ENCODE peak calls at places on chromosome 17, in five cellular contexts. S is HTR-8/SVneo, O is GM03348, H is astrocyte of the hippocampus, E is ELR. R is an unnamed sample.

GRCh38 chr17:70171159-70171558 is 1.8 kb downstream of the KCNJ2 start:
- DNase-seq in O (no peak), H (peak), S (no peak), E (no peak), R (no peak)

GRCh38 chr17:27625856-27626255 is 5.1 kb upstream of the LGALS9 start:
- DNase-seq in S (no peak), O (no peak), H (no peak), E (no peak), R (no peak)

GRCh38 chr17:74836191-74836590 is 23.5 kb downstream of the GRIN2C start:
- DNase-seq in E (no peak), O (no peak), H (no peak), S (no peak), R (no peak)

GRCh38 chr17:35804658-35805192 is 4.6 kb upstream of the TAF15 start:
- DNase-seq in S (peak), H (peak), E (peak), O (peak), R (peak)

GRCh38 chr17:77185137-77185536 is 44.4 kb downstream of the SEC14L1 start:
- DNase-seq in H (peak), O (no peak), S (no peak), E (no peak), R (peak)

GRCh38 chr17:45222994-45223540 is 1.4 kb downstream of the FMNL1 start:
- DNase-seq in H (no peak), S (no peak), O (no peak), E (no peak), R (no peak)

GRCh38 chr17:81499601-81499970 is 13.0 kb downstream of the ACTG1 start:
- DNase-seq in O (no peak), S (no peak), E (no peak), H (no peak), R (no peak)

GRCh38 chr17:68910256-68910705 is 44.9 kb downstream of the ABCA8 start:
- DNase-seq in S (no peak), H (no peak), E (no peak), O (no peak), R (peak)

GRCh38 chr17:16477255-16477654 is 14.7 kb downstream of the LRRC75A start:
- DNase-seq in H (peak), O (peak), S (peak), E (peak), R (peak)

GRCh38 chr17:62629556-62630364 is 2.3 kb downstream of the MRC2 start:
- DNase-seq in O (peak), E (no peak), S (no peak), H (peak), R (peak)

GRCh38 chr17:32142038-32142856 is at the start of gene RHOT1:
- DNase-seq in S (peak), O (peak), E (peak), H (peak), R (peak)

GRCh38 chr17:72143245-72143644 is 22.4 kb downstream of the SOX9 start:
- DNase-seq in H (no peak), E (no peak), O (no peak), S (no peak), R (no peak)

GRCh38 chr17:63426041-63426916 is 19.8 kb downstream of the CYB561 start:
- DNase-seq in E (no peak), O (no peak), S (no peak), H (no peak), R (no peak)

GRCh38 chr17:3667366-3668278 is 756 bp downstream of the TAX1BP3 start:
- DNase-seq in S (peak), O (peak), H (peak), E (peak), R (peak)

GRCh38 chr17:20989991-20990855 is 52.6 kb downstream of the USP22 start:
- DNase-seq in O (no peak), E (no peak), S (no peak), H (no peak), R (no peak)

GRCh38 chr17:61638087-61638486 is 47.1 kb upstream of the NACA2 start:
- DNase-seq in H (no peak), E (no peak), O (no peak), S (no peak), R (no peak)

GRCh38 chr17:64024781-64025731 is 4.6 kb upstream of the ICAM2 start:
- DNase-seq in S (no peak), O (no peak), H (no peak), E (peak), R (peak)

GRCh38 chr17:61255609-61256008 is 144.0 kb upstream of the TBX2 start:
- DNase-seq in O (no peak), S (no peak), H (no peak), E (no peak), R (no peak)

GRCh38 chr17:79081571-79082276 is 7.1 kb downstream of the ENGASE start:
- DNase-seq in S (no peak), H (no peak), E (no peak), O (no peak), R (no peak)

GRCh38 chr17:40015005-40015997 is at the start of gene CSF3:
- DNase-seq in H (no peak), E (peak), O (no peak), S (no peak), R (no peak)

GRCh38 chr17:57645950-57646686 is 99.0 kb downstream of the CCDC182 start:
- DNase-seq in S (no peak), E (peak), H (no peak), O (no peak), R (peak)

GRCh38 chr17:41547921-41548843 is 20.1 kb upstream of the KRT19 start:
- DNase-seq in O (peak), H (peak), S (peak), E (peak), R (peak)

GRCh38 chr17:27236710-27237315 is 57.1 kb upstream of the WSB1 start:
- DNase-seq in H (peak), S (peak), E (peak), O (peak), R (peak)

GRCh38 chr17:68509151-68510057 is 2.8 kb upstream of the PRKAR1A start:
- DNase-seq in S (no peak), E (no peak), O (no peak), H (no peak), R (no peak)

GRCh38 chr17:76789235-76789788 is 51.4 kb downstream of the MFSD11 start:
- DNase-seq in O (no peak), H (no peak), E (no peak), S (no peak), R (no peak)

GRCh38 chr17:45273551-45273957 is 11.7 kb upstream of the SPATA32 start:
- DNase-seq in S (no peak), E (no peak), O (no peak), H (no peak), R (peak)

GRCh38 chr17:64281962-64282752 is 19.1 kb upstream of the TEX2 start:
- DNase-seq in S (peak), H (peak), O (peak), E (peak), R (peak)

GRCh38 chr17:1067282-1067956 is 70.5 kb downstream of the TIMM22 start:
- DNase-seq in O (no peak), H (no peak), E (no peak), S (no peak), R (no peak)

GRCh38 chr17:41885733-41886132 is 20.5 kb upstream of the KLHL11 start:
- DNase-seq in S (peak), E (peak), O (no peak), H (peak), R (no peak)

GRCh38 chr17:42670199-42670924 is 6.4 kb downstream of the PLEKHH3 start:
- DNase-seq in H (peak), S (no peak), O (no peak), E (no peak), R (no peak)

R was measured in GM23248.